ENCODE peak calls at places on chromosome 13, in nine cellular contexts. E is CD8-positive, alpha-beta T cell; B is omental fat pad; N is posterior cingulate gyrus; W is cardiac septum; L is sciatic nerve; A is HCT116; S is AG08395; M is left lobe of liver. F is an unnamed sample.
A peak's percentile ranks its signal among the peaks of the same experiment; 100 is the strongest.

GRCh38 chr13:76994281-76994680 is 2.4 kb downstream of the CLN5 start:
- DNase-seq in B (no peak), S (no peak), W (no peak), A (no peak), E (no peak), L (no peak), N (no peak), M (no peak), F (no peak)

GRCh38 chr13:24737042-24737441 is 26.9 kb upstream of the RNF17 start:
- DNase-seq in A (no peak), W (no peak), S (no peak), B (no peak), N (no peak), M (no peak), E (no peak), L (no peak), F (no peak)

GRCh38 chr13:97810152-97810551 is 143.3 kb upstream of the IPO5 start:
- DNase-seq in W (no peak), A (peak; percentile 7), M (no peak), E (no peak), L (no peak), S (no peak), N (no peak), B (no peak), F (no peak)

GRCh38 chr13:112182831-112183543 is 116.0 kb downstream of the SOX1 start:
- DNase-seq in N (no peak), M (peak; percentile 73), B (no peak), E (no peak), A (no peak), L (no peak), S (no peak), W (no peak), F (no peak)

GRCh38 chr13:46297338-46297737 is 85.6 kb downstream of the LRRC63 start:
- DNase-seq in S (no peak), E (no peak), M (no peak), A (no peak), N (no peak), W (no peak), B (no peak), L (no peak), F (no peak)

GRCh38 chr13:42762251-42762650 is 19.1 kb upstream of the FAM216B start:
- DNase-seq in S (no peak), L (no peak), E (no peak), M (no peak), N (no peak), A (no peak), W (no peak), B (no peak), F (no peak)

GRCh38 chr13:54029226-54029625 is 1000.6 kb downstream of the OLFM4 start:
- DNase-seq in L (no peak), N (no peak), B (no peak), M (no peak), E (no peak), A (no peak), S (no peak), W (no peak), F (no peak)

GRCh38 chr13:42925626-42926025 is 66.4 kb downstream of the EPSTI1 start:
- DNase-seq in A (no peak), B (no peak), W (no peak), E (no peak), L (no peak), N (no peak), M (no peak), S (no peak), F (no peak)

GRCh38 chr13:97429681-97430081 is 4.3 kb upstream of the RAP2A start:
- DNase-seq in B (no peak), A (no peak), M (no peak), E (no peak), S (peak; percentile 58), L (no peak), W (no peak), N (peak; percentile 10), F (peak; percentile 81)

GRCh38 chr13:114101325-114101821 is 31.1 kb downstream of the RASA3 start:
- DNase-seq in S (no peak), E (no peak), W (peak; percentile 60), B (peak; percentile 18), M (no peak), N (peak; percentile 11), L (peak; percentile 62), A (no peak), F (no peak)

GRCh38 chr13:112128052-112128610 is 61.2 kb downstream of the SOX1 start:
- DNase-seq in S (no peak), W (peak; percentile 57), N (no peak), E (no peak), B (no peak), L (no peak), A (no peak), M (no peak), F (no peak)

F was measured in SHP77 treated with DMSO at 0.1 percent for 48 hours.